ENCODE peak calls at places on chromosomes 1 and 21, in seven cellular contexts. One of them, this sample, is unnamed.

GRCh38 chr1:198530964-198531363 is 9.5 kb downstream of the ATP6V1G3 start:
- DNase-seq in kidney tubule cell: no peak
- DNase-seq in stimulated activated CD4-positive, alpha-beta T cell treated with anti-CD3 and anti-CD28 coated beads, Interleukin-2, amount 100 ng/mL, for 24 hours: no peak
- DNase-seq in NCI-H1417: peak
- DNase-seq in BJ: no peak
- DNase-seq in HCT116: no peak
- DNase-seq in GM13976: no peak
- DNase-seq in this sample: peak

GRCh38 chr21:27570306-27570868 is 603.5 kb upstream of the ADAMTS5 start:
- DNase-seq in BJ: peak
- DNase-seq in GM13976: no peak
- DNase-seq in NCI-H1417: no peak
- DNase-seq in stimulated activated CD4-positive, alpha-beta T cell treated with anti-CD3 and anti-CD28 coated beads, Interleukin-2, amount 100 ng/mL, for 24 hours: no peak
- DNase-seq in HCT116: no peak
- DNase-seq in kidney tubule cell: peak
- DNase-seq in this sample: no peak

GRCh38 chr1:218674280-218674773 is 329.2 kb downstream of the TGFB2 start:
- DNase-seq in GM13976: no peak
- DNase-seq in BJ: peak
- DNase-seq in NCI-H1417: no peak
- DNase-seq in kidney tubule cell: peak
- DNase-seq in stimulated activated CD4-positive, alpha-beta T cell treated with anti-CD3 and anti-CD28 coated beads, Interleukin-2, amount 100 ng/mL, for 24 hours: no peak
- DNase-seq in HCT116: peak
- DNase-seq in this sample: no peak

GRCh38 chr1:63555480-63555879 is 32.2 kb downstream of the EFCAB7 start:
- DNase-seq in HCT116: no peak
- DNase-seq in BJ: no peak
- DNase-seq in GM13976: no peak
- DNase-seq in stimulated activated CD4-positive, alpha-beta T cell treated with anti-CD3 and anti-CD28 coated beads, Interleukin-2, amount 100 ng/mL, for 24 hours: no peak
- DNase-seq in kidney tubule cell: no peak
- DNase-seq in NCI-H1417: no peak
- DNase-seq in this sample: no peak

GRCh38 chr1:240831922-240832321 is 220.0 kb upstream of the GREM2 start:
- DNase-seq in BJ: no peak
- DNase-seq in kidney tubule cell: no peak
- DNase-seq in stimulated activated CD4-positive, alpha-beta T cell treated with anti-CD3 and anti-CD28 coated beads, Interleukin-2, amount 100 ng/mL, for 24 hours: no peak
- DNase-seq in HCT116: no peak
- DNase-seq in GM13976: no peak
- DNase-seq in NCI-H1417: no peak
- DNase-seq in this sample: no peak

GRCh38 chr1:63328140-63328521 is 5.8 kb downstream of the FOXD3 start:
- DNase-seq in GM13976: no peak
- DNase-seq in stimulated activated CD4-positive, alpha-beta T cell treated with anti-CD3 and anti-CD28 coated beads, Interleukin-2, amount 100 ng/mL, for 24 hours: no peak
- DNase-seq in HCT116: no peak
- DNase-seq in BJ: no peak
- DNase-seq in kidney tubule cell: no peak
- DNase-seq in NCI-H1417: no peak
- DNase-seq in this sample: no peak

GRCh38 chr1:40478276-40478675 is 1.2 kb downstream of the ZFP69 start:
- DNase-seq in stimulated activated CD4-positive, alpha-beta T cell treated with anti-CD3 and anti-CD28 coated beads, Interleukin-2, amount 100 ng/mL, for 24 hours: no peak
- DNase-seq in kidney tubule cell: no peak
- DNase-seq in NCI-H1417: no peak
- DNase-seq in BJ: no peak
- DNase-seq in GM13976: no peak
- DNase-seq in HCT116: no peak
- DNase-seq in this sample: no peak

GRCh38 chr1:119899321-119899720 is 3.0 kb upstream of the ADAM30 start:
- DNase-seq in stimulated activated CD4-positive, alpha-beta T cell treated with anti-CD3 and anti-CD28 coated beads, Interleukin-2, amount 100 ng/mL, for 24 hours: no peak
- DNase-seq in HCT116: no peak
- DNase-seq in BJ: no peak
- DNase-seq in NCI-H1417: no peak
- DNase-seq in kidney tubule cell: no peak
- DNase-seq in GM13976: no peak
- DNase-seq in this sample: no peak

GRCh38 chr1:33185541-33185940 is 3.7 kb upstream of the TRIM62 start:
- DNase-seq in NCI-H1417: no peak
- DNase-seq in HCT116: no peak
- DNase-seq in GM13976: no peak
- DNase-seq in BJ: no peak
- DNase-seq in kidney tubule cell: no peak
- DNase-seq in stimulated activated CD4-positive, alpha-beta T cell treated with anti-CD3 and anti-CD28 coated beads, Interleukin-2, amount 100 ng/mL, for 24 hours: no peak
- DNase-seq in this sample: no peak

GRCh38 chr1:54623216-54624007 is at the start of gene FAM151A:
- DNase-seq in NCI-H1417: no peak
- DNase-seq in kidney tubule cell: no peak
- DNase-seq in BJ: no peak
- DNase-seq in HCT116: no peak
- DNase-seq in GM13976: peak
- DNase-seq in stimulated activated CD4-positive, alpha-beta T cell treated with anti-CD3 and anti-CD28 coated beads, Interleukin-2, amount 100 ng/mL, for 24 hours: no peak
- DNase-seq in this sample: no peak

GRCh38 chr21:46622226-46622625 is 13.2 kb upstream of the PRMT2 start:
- DNase-seq in HCT116: no peak
- DNase-seq in kidney tubule cell: no peak
- DNase-seq in stimulated activated CD4-positive, alpha-beta T cell treated with anti-CD3 and anti-CD28 coated beads, Interleukin-2, amount 100 ng/mL, for 24 hours: peak
- DNase-seq in BJ: no peak
- DNase-seq in GM13976: no peak
- DNase-seq in NCI-H1417: no peak
- DNase-seq in this sample: no peak

GRCh38 chr1:154931940-154932487 is 4.5 kb downstream of the PMVK start:
- DNase-seq in BJ: no peak
- DNase-seq in GM13976: no peak
- DNase-seq in stimulated activated CD4-positive, alpha-beta T cell treated with anti-CD3 and anti-CD28 coated beads, Interleukin-2, amount 100 ng/mL, for 24 hours: no peak
- DNase-seq in kidney tubule cell: peak
- DNase-seq in HCT116: peak
- DNase-seq in NCI-H1417: no peak
- DNase-seq in this sample: no peak

GRCh38 chr1:32894681-32895080 is 6.5 kb downstream of the TMEM54 start:
- DNase-seq in BJ: no peak
- DNase-seq in NCI-H1417: no peak
- DNase-seq in stimulated activated CD4-positive, alpha-beta T cell treated with anti-CD3 and anti-CD28 coated beads, Interleukin-2, amount 100 ng/mL, for 24 hours: no peak
- DNase-seq in GM13976: no peak
- DNase-seq in kidney tubule cell: no peak
- DNase-seq in HCT116: no peak
- DNase-seq in this sample: no peak

GRCh38 chr1:202010042-202011015 is at the start of gene ELF3:
- DNase-seq in kidney tubule cell: peak
- DNase-seq in stimulated activated CD4-positive, alpha-beta T cell treated with anti-CD3 and anti-CD28 coated beads, Interleukin-2, amount 100 ng/mL, for 24 hours: no peak
- DNase-seq in HCT116: peak
- DNase-seq in GM13976: peak
- DNase-seq in BJ: no peak
- DNase-seq in NCI-H1417: peak
- DNase-seq in this sample: no peak

GRCh38 chr1:182601926-182602325 is 2.3 kb downstream of the RGS16 start:
- DNase-seq in stimulated activated CD4-positive, alpha-beta T cell treated with anti-CD3 and anti-CD28 coated beads, Interleukin-2, amount 100 ng/mL, for 24 hours: no peak
- DNase-seq in GM13976: no peak
- DNase-seq in kidney tubule cell: no peak
- DNase-seq in NCI-H1417: peak
- DNase-seq in HCT116: no peak
- DNase-seq in BJ: no peak
- DNase-seq in this sample: no peak

GRCh38 chr1:204716687-204717086 is 31.1 kb upstream of the LRRN2 start:
- DNase-seq in GM13976: no peak
- DNase-seq in kidney tubule cell: no peak
- DNase-seq in NCI-H1417: no peak
- DNase-seq in HCT116: no peak
- DNase-seq in BJ: no peak
- DNase-seq in stimulated activated CD4-positive, alpha-beta T cell treated with anti-CD3 and anti-CD28 coated beads, Interleukin-2, amount 100 ng/mL, for 24 hours: no peak
- DNase-seq in this sample: no peak

GRCh38 chr21:42379425-42380215 is 13.3 kb upstream of the TFF1 start:
- DNase-seq in HCT116: no peak
- DNase-seq in GM13976: no peak
- DNase-seq in stimulated activated CD4-positive, alpha-beta T cell treated with anti-CD3 and anti-CD28 coated beads, Interleukin-2, amount 100 ng/mL, for 24 hours: no peak
- DNase-seq in NCI-H1417: no peak
- DNase-seq in BJ: no peak
- DNase-seq in kidney tubule cell: no peak
- DNase-seq in this sample: no peak